ENCODE peak calls at places on chromosomes 1 and 21, in nine cellular contexts. S is stimulated activated naive CD8-positive, alpha-beta T cell treated with anti-CD3 and anti-CD28 coated beads, Interleukin-15, Interleukin-2, amounts not matched to agents 100 U/mL and 50 U/mL, for 24 hours; Y is pulmonary artery endothelial cell; H is lower lobe of right lung; J is H7; P is left lobe of liver; R is Panc1; Z is germinal center; G is CD4-positive, alpha-beta T cell. M is an unnamed sample.

GRCh38 chr21:28579986-28580550 is 412.6 kb downstream of the LTN1 start:
- DNase-seq in S (no peak), Y (no peak), H (no peak), J (no peak), P (no peak), R (no peak), Z (no peak), G (no peak), M (no peak)

GRCh38 chr1:246573481-246573880 is 7.2 kb downstream of the CNST start:
- DNase-seq in S (no peak), Y (no peak), H (no peak), J (no peak), P (no peak), R (no peak), Z (no peak), G (no peak), M (no peak)

GRCh38 chr1:225602590-225603206 is 50.2 kb downstream of the ENAH start:
- DNase-seq in S (no peak), Y (no peak), H (no peak), J (no peak), P (no peak), R (no peak), Z (no peak), G (no peak), M (no peak)

GRCh38 chr1:225635649-225636048 is 17.3 kb downstream of the ENAH start:
- DNase-seq in S (no peak), Y (no peak), H (no peak), J (no peak), P (no peak), R (no peak), Z (no peak), G (no peak), M (no peak)

GRCh38 chr1:118556936-118557335 is 371.9 kb upstream of the SPAG17 start:
- DNase-seq in S (no peak), Y (no peak), H (no peak), J (no peak), P (no peak), R (no peak), Z (no peak), G (no peak), M (no peak)

GRCh38 chr1:53654216-53655210 is 84.5 kb downstream of the GLIS1 start:
- DNase-seq in S (no peak), Y (no peak), H (no peak), J (peak), P (no peak), R (no peak), Z (no peak), G (no peak), M (no peak)

GRCh38 chr1:241518447-241519307 is 878 bp downstream of the FH start:
- DNase-seq in S (peak), Y (no peak), H (peak), J (no peak), P (peak), R (no peak), Z (peak), G (no peak), M (no peak)

GRCh38 chr1:87329051-87329755 is 523 bp downstream of the LMO4 start:
- DNase-seq in S (peak), Y (no peak), H (peak), J (peak), P (peak), R (no peak), Z (peak), G (no peak), M (peak)

GRCh38 chr1:39043513-39043912 is 17.4 kb downstream of the NDUFS5 start:
- DNase-seq in S (no peak), Y (no peak), H (no peak), J (no peak), P (no peak), R (no peak), Z (no peak), G (no peak), M (no peak)

GRCh38 chr1:231929311-231929710 is 302.7 kb downstream of the DISC1 start:
- DNase-seq in S (no peak), Y (peak), H (no peak), J (no peak), P (no peak), R (no peak), Z (no peak), G (no peak), M (no peak)

GRCh38 chr1:42937836-42938595 is 20.7 kb downstream of the SLC2A1 start:
- DNase-seq in S (no peak), Y (no peak), H (no peak), J (no peak), P (no peak), R (no peak), Z (no peak), G (no peak), M (no peak)

GRCh38 chr1:101178688-101179491 is 57.9 kb upstream of the S1PR1 start:
- DNase-seq in S (no peak), Y (no peak), H (no peak), J (no peak), P (no peak), R (no peak), Z (no peak), G (no peak), M (no peak)

GRCh38 chr1:79232831-79233230 is 226.3 kb upstream of the ADGRL4 start:
- DNase-seq in S (no peak), Y (no peak), H (no peak), J (no peak), P (no peak), R (no peak), Z (no peak), G (no peak), M (no peak)

GRCh38 chr1:42089246-42089645 is 64.0 kb upstream of the GUCA2B start:
- DNase-seq in S (no peak), Y (no peak), H (no peak), J (no peak), P (no peak), R (no peak), Z (no peak), G (no peak), M (no peak)

GRCh38 chr1:117698398-117699160 is 92.7 kb downstream of the TENT5C start:
- DNase-seq in S (no peak), Y (no peak), H (no peak), J (no peak), P (no peak), R (no peak), Z (no peak), G (no peak), M (no peak)

GRCh38 chr1:48203287-48203900 is 19.1 kb upstream of the SLC5A9 start:
- DNase-seq in S (no peak), Y (no peak), H (no peak), J (peak), P (no peak), R (peak), Z (peak), G (no peak), M (no peak)

GRCh38 chr1:33111965-33112364 is 31.0 kb downstream of the AZIN2 start:
- DNase-seq in S (no peak), Y (no peak), H (no peak), J (no peak), P (no peak), R (no peak), Z (no peak), G (no peak), M (no peak)

GRCh38 chr1:241499910-241500309 is 19.6 kb downstream of the FH start:
- DNase-seq in S (no peak), Y (no peak), H (no peak), J (peak), P (no peak), R (no peak), Z (no peak), G (no peak), M (no peak)

GRCh38 chr21:41640756-41641509 is 125.9 kb downstream of the RIPK4 start:
- DNase-seq in S (no peak), Y (no peak), H (no peak), J (no peak), P (no peak), R (no peak), Z (no peak), G (no peak), M (no peak)

GRCh38 chr1:93446837-93447451 is 974 bp upstream of the FNBP1L start:
- DNase-seq in S (no peak), Y (no peak), H (no peak), J (no peak), P (peak), R (no peak), Z (no peak), G (no peak), M (no peak)

GRCh38 chr1:168636200-168636599 is 59.8 kb downstream of the XCL1 start:
- DNase-seq in S (no peak), Y (no peak), H (no peak), J (no peak), P (no peak), R (no peak), Z (no peak), G (no peak), M (no peak)

GRCh38 chr1:38835230-38835827 is 24.2 kb downstream of the RRAGC start:
- DNase-seq in S (peak), Y (peak), H (no peak), J (peak), P (no peak), R (peak), Z (peak), G (no peak), M (no peak)

GRCh38 chr1:184753608-184754478 is 815 bp downstream of the EDEM3 start:
- DNase-seq in S (peak), Y (peak), H (peak), J (no peak), P (peak), R (no peak), Z (peak), G (peak), M (peak)

GRCh38 chr21:32359719-32360260 is 33.0 kb downstream of the URB1 start:
- DNase-seq in S (no peak), Y (no peak), H (no peak), J (no peak), P (no peak), R (no peak), Z (no peak), G (no peak), M (no peak)

GRCh38 chr1:10724052-10724494 is 72.4 kb downstream of the CASZ1 start:
- DNase-seq in S (no peak), Y (no peak), H (peak), J (no peak), P (no peak), R (peak), Z (no peak), G (no peak), M (no peak)

GRCh38 chr1:92085727-92086126 is 5.6 kb downstream of the BTBD8 start:
- DNase-seq in S (peak), Y (no peak), H (no peak), J (no peak), P (no peak), R (no peak), Z (no peak), G (no peak), M (no peak)

GRCh38 chr1:152735648-152736047 is 22.2 kb upstream of the KPRP start:
- DNase-seq in S (no peak), Y (no peak), H (no peak), J (no peak), P (no peak), R (no peak), Z (no peak), G (no peak), M (no peak)

GRCh38 chr21:17900281-17900989 is 81.3 kb upstream of the C21orf91 start:
- DNase-seq in S (no peak), Y (no peak), H (no peak), J (no peak), P (no peak), R (no peak), Z (no peak), G (no peak), M (no peak)

GRCh38 chr21:34545079-34545884 is 33.3 kb upstream of the KCNE1 start:
- DNase-seq in S (peak), Y (no peak), H (peak), J (peak), P (peak), R (no peak), Z (peak), G (no peak), M (no peak)

GRCh38 chr1:25727819-25728286 is 72.1 kb upstream of the SELENON start:
- DNase-seq in S (no peak), Y (no peak), H (no peak), J (peak), P (peak), R (no peak), Z (no peak), G (no peak), M (no peak)

GRCh38 chr21:44989538-44989888 is 49.7 kb downstream of the SLX9 start:
- DNase-seq in S (no peak), Y (no peak), H (peak), J (no peak), P (no peak), R (no peak), Z (peak), G (no peak), M (no peak)

GRCh38 chr1:204254031-204254661 is 40.4 kb upstream of the GOLT1A start:
- DNase-seq in S (no peak), Y (no peak), H (no peak), J (no peak), P (peak), R (no peak), Z (no peak), G (no peak), M (no peak)

GRCh38 chr1:21857142-21857839 is 45.2 kb downstream of the LDLRAD2 start:
- DNase-seq in S (no peak), Y (no peak), H (no peak), J (no peak), P (no peak), R (no peak), Z (no peak), G (no peak), M (no peak)

GRCh38 chr1:185144233-185144632 is 12.5 kb downstream of the TRMT1L start:
- DNase-seq in S (no peak), Y (no peak), H (no peak), J (no peak), P (no peak), R (no peak), Z (no peak), G (no peak), M (no peak)

GRCh38 chr21:41950941-41951408 is 2.8 kb downstream of the C2CD2 start:
- DNase-seq in S (no peak), Y (no peak), H (no peak), J (peak), P (no peak), R (no peak), Z (no peak), G (no peak), M (no peak)

GRCh38 chr1:229059671-229060079 is 211.2 kb upstream of the RAB4A start:
- DNase-seq in S (no peak), Y (peak), H (no peak), J (no peak), P (no peak), R (no peak), Z (no peak), G (no peak), M (no peak)

GRCh38 chr1:113648478-113648877 is 110.8 kb downstream of the PHTF1 start:
- DNase-seq in S (no peak), Y (no peak), H (no peak), J (no peak), P (no peak), R (no peak), Z (no peak), G (no peak), M (no peak)

GRCh38 chr1:39713557-39713956 is 22.3 kb upstream of the HPCAL4 start:
- DNase-seq in S (no peak), Y (no peak), H (no peak), J (no peak), P (no peak), R (no peak), Z (no peak), G (no peak), M (no peak)